ENCODE peak calls at places on chromosomes 11 and 22, in eight cellular contexts. Q, W, G, B, F, U, O and D are unnamed samples.

GRCh38 chr11:69158301-69159152 is 2.8 kb downstream of the SMIM38 start:
- DNase-seq in Q (no peak), W (no peak), G (no peak), B (no peak), F (no peak), U (no peak), O (no peak), D (no peak)

GRCh38 chr11:14358729-14359439 is at the start of gene RRAS2:
- DNase-seq in Q (no peak), W (peak; percentile 73), G (no peak), B (peak; percentile 76), F (peak; percentile 69), U (no peak), O (peak; percentile 54), D (no peak)

GRCh38 chr22:22952531-22953295 is 65.1 kb downstream of the IGLL5 start:
- DNase-seq in Q (peak; percentile 56), W (no peak), G (no peak), B (no peak), F (no peak), U (no peak), O (no peak), D (no peak)

GRCh38 chr11:45617886-45618601 is 47.4 kb downstream of the CHST1 start:
- DNase-seq in Q (peak; percentile 44), W (no peak), G (no peak), B (no peak), F (no peak), U (no peak), O (no peak), D (no peak)

GRCh38 chr11:115561116-115561515 is 56.9 kb upstream of the CADM1 start:
- DNase-seq in Q (no peak), W (no peak), G (no peak), B (no peak), F (no peak), U (no peak), O (no peak), D (no peak)

GRCh38 chr11:43681543-43681942 is 1.0 kb downstream of the HSD17B12 start:
- DNase-seq in Q (no peak), W (no peak), G (peak; percentile 19), B (peak; percentile 50), F (no peak), U (no peak), O (no peak), D (no peak)

GRCh38 chr22:50119768-50120251 is 30.0 kb downstream of the MOV10L1 start:
- DNase-seq in Q (no peak), W (no peak), G (no peak), B (no peak), F (no peak), U (no peak), O (no peak), D (no peak)

GRCh38 chr11:34426766-34427170 is 12.0 kb upstream of the CAT start:
- DNase-seq in Q (no peak), W (no peak), G (no peak), B (no peak), F (peak; percentile 17), U (no peak), O (no peak), D (no peak)

GRCh38 chr22:46934746-46935491 is 172.5 kb downstream of the TBC1D22A start:
- DNase-seq in Q (no peak), W (no peak), G (no peak), B (peak; percentile 90), F (no peak), U (no peak), O (no peak), D (no peak)

GRCh38 chr11:86274503-86274902 is 27.5 kb upstream of the HIKESHI start:
- DNase-seq in Q (no peak), W (no peak), G (no peak), B (no peak), F (no peak), U (no peak), O (no peak), D (no peak)

GRCh38 chr11:68003846-68004550 is at the start of gene UNC93B1:
- DNase-seq in Q (no peak), W (peak; percentile 70), G (peak; percentile 41), B (peak; percentile 83), F (peak; percentile 83), U (peak; percentile 45), O (peak; percentile 86), D (no peak)

GRCh38 chr22:36027960-36028645 is 521 bp downstream of the RBFOX2 start:
- DNase-seq in Q (no peak), W (no peak), G (no peak), B (no peak), F (no peak), U (peak; percentile 72), O (peak; percentile 19), D (no peak)

GRCh38 chr22:46587067-46587471 is 33.1 kb upstream of the GRAMD4 start:
- DNase-seq in Q (no peak), W (no peak), G (no peak), B (no peak), F (no peak), U (no peak), O (no peak), D (no peak)

GRCh38 chr11:8330896-8331295 is 67.2 kb upstream of the LMO1 start:
- DNase-seq in Q (no peak), W (no peak), G (no peak), B (no peak), F (no peak), U (no peak), O (no peak), D (no peak)

GRCh38 chr11:34840736-34841386 is 75.3 kb downstream of the APIP start:
- DNase-seq in Q (no peak), W (no peak), G (no peak), B (peak; percentile 32), F (no peak), U (no peak), O (no peak), D (no peak)

GRCh38 chr22:44192098-44192810 is 11.5 kb downstream of the PARVG start:
- DNase-seq in Q (no peak), W (no peak), G (peak; percentile 27), B (peak; percentile 18), F (no peak), U (no peak), O (no peak), D (no peak)

GRCh38 chr11:32333335-32333991 is 101.9 kb downstream of the WT1 start:
- DNase-seq in Q (no peak), W (no peak), G (no peak), B (peak; percentile 11), F (peak; percentile 80), U (peak; percentile 41), O (no peak), D (no peak)

GRCh38 chr11:75421035-75421602 is 11.9 kb downstream of the KLHL35 start:
- DNase-seq in Q (no peak), W (no peak), G (no peak), B (no peak), F (no peak), U (peak; percentile 22), O (no peak), D (no peak)

GRCh38 chr11:106156290-106156937 is 79.0 kb downstream of the AASDHPPT start:
- DNase-seq in Q (no peak), W (no peak), G (no peak), B (peak; percentile 49), F (peak; percentile 37), U (peak; percentile 1), O (no peak), D (no peak)

GRCh38 chr22:41043727-41044126 is 48.7 kb upstream of the EP300 start:
- DNase-seq in Q (no peak), W (no peak), G (no peak), B (no peak), F (no peak), U (no peak), O (no peak), D (no peak)

GRCh38 chr22:40400173-40400572 is 29.8 kb downstream of the SGSM3 start:
- DNase-seq in Q (no peak), W (peak; percentile 26), G (no peak), B (no peak), F (no peak), U (no peak), O (no peak), D (no peak)

GRCh38 chr22:31199187-31199586 is 12.9 kb upstream of the LIMK2 start:
- DNase-seq in Q (no peak), W (no peak), G (no peak), B (no peak), F (no peak), U (no peak), O (no peak), D (no peak)

GRCh38 chr11:18312012-18312411 is 9.9 kb downstream of the HPS5 start:
- DNase-seq in Q (no peak), W (no peak), G (no peak), B (no peak), F (no peak), U (no peak), O (no peak), D (no peak)

GRCh38 chr11:61923166-61924015 is 6.0 kb upstream of the RAB3IL1 start:
- DNase-seq in Q (peak; percentile 94), W (no peak), G (no peak), B (no peak), F (peak; percentile 83), U (no peak), O (no peak), D (no peak)

GRCh38 chr11:118998822-118999221 is 884 bp downstream of the CENATAC start:
- DNase-seq in Q (no peak), W (no peak), G (no peak), B (peak; percentile 87), F (no peak), U (no peak), O (no peak), D (no peak)

GRCh38 chr11:66546368-66546965 is at the start of gene ACTN3:
- DNase-seq in Q (no peak), W (no peak), G (no peak), B (no peak), F (peak; percentile 60), U (no peak), O (no peak), D (no peak)

GRCh38 chr11:18065572-18065971 is 19.5 kb upstream of the TPH1 start:
- DNase-seq in Q (no peak), W (no peak), G (peak; percentile 46), B (no peak), F (no peak), U (no peak), O (peak; percentile 93), D (peak; percentile 74)

GRCh38 chr11:43268161-43268560 is 43.6 kb upstream of the API5 start:
- DNase-seq in Q (no peak), W (no peak), G (no peak), B (no peak), F (peak; percentile 19), U (peak; percentile 30), O (no peak), D (no peak)

GRCh38 chr22:40605676-40606250 is 30.8 kb downstream of the MRTFA start:
- DNase-seq in Q (no peak), W (no peak), G (no peak), B (no peak), F (no peak), U (no peak), O (no peak), D (no peak)